ENCODE peak calls at places on chromosomes 11 and 22, in nine cellular contexts. One of them, this sample, is unnamed. For H3K4me1, the result is how much of the 10 kb centered on the place peaks cover.

GRCh38 chr22:40519284-40519947 is 117.1 kb downstream of the MRTFA start:
- DNase-seq in colonic mucosa: no peak
- DNase-seq in tibial artery: no peak
- DNase-seq in upper lobe of right lung: no peak
- DNase-seq in fibroblast of lung: no peak
- DNase-seq in lung: no peak
- DNase-seq in adrenal gland: no peak
- DNase-seq in ovary: no peak
- DNase-seq in SK-N-SH: no peak
- DNase-seq in this sample: no peak

GRCh38 chr11:97996762-97997161 is 1024.0 kb upstream of the CNTN5 start:
- DNase-seq in upper lobe of right lung: no peak
- DNase-seq in lung: no peak
- DNase-seq in fibroblast of lung: no peak
- DNase-seq in ovary: no peak
- DNase-seq in colonic mucosa: no peak
- DNase-seq in SK-N-SH: no peak
- DNase-seq in tibial artery: no peak
- DNase-seq in adrenal gland: no peak
- DNase-seq in this sample: no peak

GRCh38 chr11:61910473-61911123 is 6.8 kb downstream of the RAB3IL1 start:
- DNase-seq in colonic mucosa: no peak
- DNase-seq in tibial artery: peak
- DNase-seq in ovary: peak
- DNase-seq in adrenal gland: no peak
- DNase-seq in lung: no peak
- DNase-seq in SK-N-SH: peak
- DNase-seq in upper lobe of right lung: peak
- DNase-seq in fibroblast of lung: no peak
- DNase-seq in this sample: no peak

GRCh38 chr11:83115551-83115950 is 41.4 kb upstream of the PCF11 start:
- DNase-seq in SK-N-SH: no peak
- DNase-seq in upper lobe of right lung: no peak
- DNase-seq in colonic mucosa: no peak
- DNase-seq in tibial artery: no peak
- DNase-seq in adrenal gland: no peak
- DNase-seq in ovary: no peak
- DNase-seq in lung: no peak
- DNase-seq in fibroblast of lung: no peak
- DNase-seq in this sample: peak

GRCh38 chr22:50002791-50003190 is 9.8 kb downstream of the IL17REL start:
- DNase-seq in colonic mucosa: no peak
- DNase-seq in lung: no peak
- DNase-seq in SK-N-SH: no peak
- DNase-seq in upper lobe of right lung: peak
- DNase-seq in adrenal gland: no peak
- DNase-seq in ovary: no peak
- DNase-seq in tibial artery: no peak
- DNase-seq in fibroblast of lung: no peak
- DNase-seq in this sample: peak

GRCh38 chr22:44362249-44363040 is 49.7 kb upstream of the SHISAL1 start:
- DNase-seq in SK-N-SH: no peak
- DNase-seq in tibial artery: no peak
- DNase-seq in upper lobe of right lung: peak
- DNase-seq in colonic mucosa: no peak
- DNase-seq in fibroblast of lung: peak
- DNase-seq in lung: no peak
- DNase-seq in adrenal gland: no peak
- DNase-seq in ovary: peak
- DNase-seq in this sample: no peak

GRCh38 chr11:67266424-67267187 is at the start of gene GRK2:
- DNase-seq in adrenal gland: no peak
- DNase-seq in colonic mucosa: no peak
- DNase-seq in lung: no peak
- DNase-seq in fibroblast of lung: no peak
- DNase-seq in SK-N-SH: peak
- DNase-seq in ovary: peak
- DNase-seq in tibial artery: no peak
- DNase-seq in upper lobe of right lung: peak
- DNase-seq in this sample: no peak

GRCh38 chr11:128508785-128509518 is 78.4 kb downstream of the ETS1 start:
- DNase-seq in SK-N-SH: no peak
- DNase-seq in adrenal gland: no peak
- DNase-seq in colonic mucosa: no peak
- DNase-seq in tibial artery: no peak
- DNase-seq in lung: no peak
- DNase-seq in fibroblast of lung: peak
- DNase-seq in upper lobe of right lung: no peak
- DNase-seq in ovary: no peak
- DNase-seq in this sample: no peak

GRCh38 chr11:71116435-71117040 is 135.8 kb downstream of the SHANK2 start:
- DNase-seq in lung: no peak
- DNase-seq in upper lobe of right lung: no peak
- DNase-seq in adrenal gland: no peak
- DNase-seq in ovary: no peak
- DNase-seq in tibial artery: no peak
- DNase-seq in SK-N-SH: no peak
- DNase-seq in fibroblast of lung: no peak
- DNase-seq in colonic mucosa: no peak
- DNase-seq in this sample: no peak

GRCh38 chr11:334264-335033 is 13.8 kb upstream of the IFITM3 start:
- DNase-seq in adrenal gland: no peak
- DNase-seq in fibroblast of lung: no peak
- DNase-seq in ovary: peak
- DNase-seq in colonic mucosa: no peak
- DNase-seq in tibial artery: no peak
- DNase-seq in SK-N-SH: no peak
- DNase-seq in lung: no peak
- DNase-seq in upper lobe of right lung: no peak
- DNase-seq in this sample: peak

GRCh38 chr11:66561178-66561974 is 7.0 kb downstream of the CTSF start:
- DNase-seq in ovary: no peak
- DNase-seq in adrenal gland: no peak
- DNase-seq in tibial artery: no peak
- DNase-seq in colonic mucosa: no peak
- DNase-seq in SK-N-SH: no peak
- DNase-seq in upper lobe of right lung: no peak
- DNase-seq in fibroblast of lung: no peak
- DNase-seq in lung: no peak
- DNase-seq in this sample: no peak

GRCh38 chr11:65547446-65548125 is 10.6 kb downstream of the LTBP3 start:
- DNase-seq in ovary: no peak
- DNase-seq in tibial artery: no peak
- DNase-seq in adrenal gland: no peak
- DNase-seq in SK-N-SH: no peak
- DNase-seq in lung: no peak
- DNase-seq in colonic mucosa: no peak
- DNase-seq in upper lobe of right lung: no peak
- DNase-seq in fibroblast of lung: no peak
- DNase-seq in this sample: no peak

GRCh38 chr22:24153353-24153752 is 27.9 kb upstream of the SUSD2 start:
- DNase-seq in colonic mucosa: no peak
- DNase-seq in SK-N-SH: no peak
- DNase-seq in adrenal gland: no peak
- DNase-seq in ovary: no peak
- DNase-seq in tibial artery: no peak
- DNase-seq in fibroblast of lung: no peak
- DNase-seq in upper lobe of right lung: no peak
- DNase-seq in lung: no peak
- DNase-seq in this sample: no peak

GRCh38 chr22:28792491-28793383 is 7.6 kb downstream of the XBP1 start:
- DNase-seq in lung: no peak
- DNase-seq in colonic mucosa: no peak
- DNase-seq in tibial artery: no peak
- DNase-seq in adrenal gland: no peak
- DNase-seq in fibroblast of lung: no peak
- DNase-seq in ovary: no peak
- DNase-seq in SK-N-SH: no peak
- DNase-seq in upper lobe of right lung: no peak
- DNase-seq in this sample: no peak

GRCh38 chr11:46072172-46072964 is 48.9 kb downstream of the PHF21A start:
- DNase-seq in fibroblast of lung: no peak
- DNase-seq in adrenal gland: no peak
- DNase-seq in colonic mucosa: no peak
- DNase-seq in lung: no peak
- DNase-seq in SK-N-SH: no peak
- DNase-seq in tibial artery: no peak
- DNase-seq in ovary: no peak
- DNase-seq in upper lobe of right lung: no peak
- DNase-seq in this sample: peak

GRCh38 chr22:18000441-18001039 is 23.8 kb downstream of the MICAL3 start:
- DNase-seq in colonic mucosa: peak
- DNase-seq in SK-N-SH: peak
- DNase-seq in upper lobe of right lung: no peak
- DNase-seq in adrenal gland: no peak
- DNase-seq in tibial artery: no peak
- DNase-seq in lung: no peak
- DNase-seq in ovary: peak
- DNase-seq in fibroblast of lung: no peak
- DNase-seq in this sample: peak

GRCh38 chr11:96028746-96029145 is 104.8 kb upstream of the MTMR2 start:
- DNase-seq in fibroblast of lung: no peak
- DNase-seq in colonic mucosa: no peak
- DNase-seq in ovary: no peak
- DNase-seq in adrenal gland: no peak
- DNase-seq in SK-N-SH: no peak
- DNase-seq in tibial artery: no peak
- DNase-seq in upper lobe of right lung: no peak
- DNase-seq in lung: no peak
- DNase-seq in this sample: no peak

GRCh38 chr11:16956538-16957153 is 57.6 kb downstream of the PLEKHA7 start:
- DNase-seq in lung: no peak
- DNase-seq in ovary: no peak
- DNase-seq in upper lobe of right lung: no peak
- DNase-seq in tibial artery: no peak
- DNase-seq in colonic mucosa: no peak
- DNase-seq in SK-N-SH: no peak
- DNase-seq in fibroblast of lung: no peak
- DNase-seq in adrenal gland: no peak
- DNase-seq in this sample: no peak

DNA sequence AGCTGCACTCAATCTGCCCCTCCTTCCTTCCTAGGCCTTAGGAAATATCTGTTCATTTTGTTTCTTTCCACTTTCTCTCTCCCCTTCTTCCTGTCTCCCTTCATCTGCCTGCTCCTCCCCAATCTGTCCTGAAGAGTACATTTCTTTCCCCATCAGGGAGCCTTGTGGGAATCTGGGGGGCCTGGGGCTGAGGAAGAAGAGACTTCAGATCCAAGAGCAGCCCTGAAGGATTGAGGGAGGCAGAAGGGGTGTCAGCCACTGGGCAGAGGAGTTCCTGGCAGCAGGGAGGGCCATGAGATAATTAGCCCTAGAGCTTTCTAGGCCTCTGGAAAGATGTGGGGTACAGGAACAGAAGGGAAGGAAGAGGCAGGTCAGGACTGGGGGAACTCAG is 24.4 kb upstream of the OAF start:
- DNase-seq in ovary: no peak
- DNase-seq in upper lobe of right lung: peak
- DNase-seq in lung: no peak
- DNase-seq in fibroblast of lung: no peak
- DNase-seq in colonic mucosa: no peak
- DNase-seq in adrenal gland: peak
- DNase-seq in tibial artery: no peak
- DNase-seq in SK-N-SH: no peak
- DNase-seq in this sample: peak
- H3K4me1 ChIP-seq in ovary: under half
- H3K4me1 ChIP-seq in upper lobe of right lung: under half
- H3K4me1 ChIP-seq in lung: under half
- H3K4me1 ChIP-seq in fibroblast of lung: under half
- H3K4me1 ChIP-seq in colonic mucosa: under half
- H3K4me1 ChIP-seq in adrenal gland: under half
- H3K4me1 ChIP-seq in tibial artery: under half
- H3K4me1 ChIP-seq in SK-N-SH: under half
- H3K4me1 ChIP-seq in this sample: half or more

DNA sequence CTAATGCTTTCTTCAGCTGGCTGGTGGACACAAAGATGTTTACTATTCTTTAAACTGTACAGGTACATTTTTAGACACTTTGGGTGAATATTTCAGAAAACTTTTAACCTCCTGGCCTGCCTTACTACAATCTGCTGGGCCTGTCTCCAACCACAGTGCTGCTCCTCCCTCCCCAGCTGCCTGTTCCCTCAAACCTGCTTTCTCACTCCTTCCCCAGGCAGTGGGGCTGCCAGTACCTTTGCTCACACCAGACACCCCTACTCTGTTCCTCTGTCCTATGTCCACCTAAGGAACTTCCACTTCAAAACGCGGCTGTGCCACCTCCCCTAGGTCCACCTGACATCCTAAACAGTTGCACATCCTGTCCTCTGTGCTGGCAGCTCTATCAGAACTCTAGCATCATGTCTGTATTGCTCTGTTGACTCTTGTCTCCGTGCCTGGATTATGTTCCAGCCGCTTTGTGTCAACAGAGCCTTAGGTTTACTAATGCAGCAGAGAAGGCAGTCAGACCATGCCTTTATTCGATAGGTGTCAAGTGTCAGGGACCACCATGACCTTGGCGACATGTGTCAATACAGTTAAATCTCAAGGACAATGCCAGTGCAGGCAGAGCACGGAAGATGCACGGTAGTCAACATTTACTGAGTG is 13.4 kb downstream of the ZP1 start:
- DNase-seq in fibroblast of lung: no peak
- DNase-seq in SK-N-SH: no peak
- DNase-seq in upper lobe of right lung: no peak
- DNase-seq in tibial artery: no peak
- DNase-seq in ovary: no peak
- DNase-seq in colonic mucosa: no peak
- DNase-seq in lung: no peak
- DNase-seq in adrenal gland: peak
- DNase-seq in this sample: no peak
- TF ChIP-seq CTCF in fibroblast of lung: no peak
- TF ChIP-seq CTCF in SK-N-SH: no peak
- TF ChIP-seq CTCF in upper lobe of right lung: no peak
- TF ChIP-seq CTCF in tibial artery: no peak
- TF ChIP-seq CTCF in ovary: no peak
- TF ChIP-seq CTCF in colonic mucosa: no peak
- TF ChIP-seq CTCF in lung: no peak
- TF ChIP-seq CTCF in adrenal gland: no peak
- TF ChIP-seq CTCF in this sample: no peak

DNA sequence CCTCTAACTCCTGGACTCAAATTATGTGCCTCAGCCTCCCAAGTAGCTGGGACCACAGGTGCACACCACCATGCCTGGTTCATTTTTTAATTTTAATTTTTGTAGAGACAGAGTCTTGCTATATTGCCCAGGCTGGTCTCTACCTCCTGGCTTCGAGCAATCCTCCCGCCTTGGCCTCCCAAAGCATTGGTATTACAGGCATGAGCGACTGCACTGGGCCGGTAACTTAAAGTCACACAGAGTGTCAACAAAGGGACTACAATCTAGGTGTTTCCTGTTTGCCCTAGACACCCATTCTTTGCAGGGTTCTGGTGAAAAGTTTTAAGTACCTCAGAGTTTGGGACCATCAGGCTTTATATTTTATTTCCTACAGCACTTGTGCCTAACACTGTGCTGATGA is 8.4 kb downstream of the UVRAG start:
- DNase-seq in tibial artery: no peak
- DNase-seq in lung: no peak
- DNase-seq in adrenal gland: no peak
- DNase-seq in SK-N-SH: no peak
- DNase-seq in colonic mucosa: no peak
- DNase-seq in upper lobe of right lung: no peak
- DNase-seq in fibroblast of lung: no peak
- DNase-seq in ovary: no peak
- DNase-seq in this sample: no peak
- H3K4me1 ChIP-seq in tibial artery: under half
- H3K4me1 ChIP-seq in lung: under half
- H3K4me1 ChIP-seq in adrenal gland: under half
- H3K4me1 ChIP-seq in SK-N-SH: under half
- H3K4me1 ChIP-seq in colonic mucosa: under half
- H3K4me1 ChIP-seq in upper lobe of right lung: half or more
- H3K4me1 ChIP-seq in fibroblast of lung: under half
- H3K4me1 ChIP-seq in ovary: under half
- H3K4me1 ChIP-seq in this sample: half or more

GRCh38 chr22:25750569-25751173 is 8.7 kb downstream of the MYO18B start:
- DNase-seq in upper lobe of right lung: no peak
- DNase-seq in adrenal gland: no peak
- DNase-seq in fibroblast of lung: no peak
- DNase-seq in ovary: no peak
- DNase-seq in SK-N-SH: no peak
- DNase-seq in colonic mucosa: no peak
- DNase-seq in tibial artery: no peak
- DNase-seq in lung: no peak
- DNase-seq in this sample: no peak
- TF ChIP-seq CTCF in upper lobe of right lung: no peak
- TF ChIP-seq CTCF in adrenal gland: no peak
- TF ChIP-seq CTCF in fibroblast of lung: no peak
- TF ChIP-seq CTCF in ovary: no peak
- TF ChIP-seq CTCF in SK-N-SH: no peak
- TF ChIP-seq CTCF in colonic mucosa: no peak
- TF ChIP-seq CTCF in tibial artery: no peak
- TF ChIP-seq CTCF in lung: no peak
- TF ChIP-seq CTCF in this sample: no peak